ENCODE peak calls at places on chromosomes 2 and 18, in seven cellular contexts. C is astrocyte of the spinal cord, S is HL-60, M is fibroblast of mammary gland, R is IMR-90, O is astrocyte, W is fibroblast of pulmonary artery. A is an unnamed sample.

GRCh38 chr2:219287569-219288265 is 8.6 kb downstream of the DNAJB2 start:
- DNase-seq in M (no peak), C (no peak), O (no peak), W (no peak), R (no peak), S (no peak), A (no peak)

GRCh38 chr2:129877795-129878775 is 101.4 kb upstream of the RAB6C start:
- DNase-seq in R (peak), O (peak), M (peak), C (peak), S (no peak), W (peak), A (peak)

GRCh38 chr2:10057231-10058107 is 14.1 kb downstream of the KLF11 start:
- DNase-seq in S (no peak), M (peak), W (peak), C (peak), O (peak), R (peak), A (peak)

GRCh38 chr18:63137999-63138448 is 181.5 kb downstream of the BCL2 start:
- DNase-seq in C (no peak), W (peak), S (no peak), M (no peak), O (no peak), R (no peak), A (no peak)

GRCh38 chr2:32864337-32864736 is 82.4 kb upstream of the LTBP1 start:
- DNase-seq in M (peak), R (peak), C (peak), S (no peak), O (peak), W (peak), A (peak)

GRCh38 chr2:105689484-105689883 is 55.2 kb upstream of the NCK2 start:
- DNase-seq in W (no peak), M (no peak), R (no peak), C (no peak), S (no peak), O (no peak), A (no peak)

GRCh38 chr2:169767243-169767888 is 31.3 kb upstream of the SSB start:
- DNase-seq in O (peak), W (peak), S (no peak), R (peak), C (peak), M (peak), A (peak)

GRCh38 chr18:79403723-79404566 is 8.2 kb downstream of the NFATC1 start:
- DNase-seq in W (no peak), M (no peak), S (no peak), O (no peak), R (no peak), C (no peak), A (no peak)

GRCh38 chr2:69017876-69018275 is 4.9 kb downstream of the ANTXR1 start:
- DNase-seq in R (peak), S (no peak), C (no peak), M (peak), O (no peak), W (no peak), A (no peak)

GRCh38 chr2:24827321-24828261 is 34.4 kb downstream of the CENPO start:
- DNase-seq in S (peak), O (peak), W (peak), R (peak), C (peak), M (peak), A (peak)

GRCh38 chr2:24822049-24822706 is 29.0 kb downstream of the CENPO start:
- DNase-seq in C (peak), W (no peak), S (no peak), M (no peak), R (no peak), O (no peak), A (no peak)

GRCh38 chr2:24825883-24826800 is 32.9 kb downstream of the CENPO start:
- DNase-seq in M (no peak), O (no peak), R (no peak), C (no peak), S (no peak), W (peak), A (no peak)

GRCh38 chr2:24824071-24824588 is 30.9 kb downstream of the CENPO start:
- DNase-seq in S (no peak), R (no peak), W (no peak), O (no peak), C (no peak), M (no peak), A (no peak)

DNA sequence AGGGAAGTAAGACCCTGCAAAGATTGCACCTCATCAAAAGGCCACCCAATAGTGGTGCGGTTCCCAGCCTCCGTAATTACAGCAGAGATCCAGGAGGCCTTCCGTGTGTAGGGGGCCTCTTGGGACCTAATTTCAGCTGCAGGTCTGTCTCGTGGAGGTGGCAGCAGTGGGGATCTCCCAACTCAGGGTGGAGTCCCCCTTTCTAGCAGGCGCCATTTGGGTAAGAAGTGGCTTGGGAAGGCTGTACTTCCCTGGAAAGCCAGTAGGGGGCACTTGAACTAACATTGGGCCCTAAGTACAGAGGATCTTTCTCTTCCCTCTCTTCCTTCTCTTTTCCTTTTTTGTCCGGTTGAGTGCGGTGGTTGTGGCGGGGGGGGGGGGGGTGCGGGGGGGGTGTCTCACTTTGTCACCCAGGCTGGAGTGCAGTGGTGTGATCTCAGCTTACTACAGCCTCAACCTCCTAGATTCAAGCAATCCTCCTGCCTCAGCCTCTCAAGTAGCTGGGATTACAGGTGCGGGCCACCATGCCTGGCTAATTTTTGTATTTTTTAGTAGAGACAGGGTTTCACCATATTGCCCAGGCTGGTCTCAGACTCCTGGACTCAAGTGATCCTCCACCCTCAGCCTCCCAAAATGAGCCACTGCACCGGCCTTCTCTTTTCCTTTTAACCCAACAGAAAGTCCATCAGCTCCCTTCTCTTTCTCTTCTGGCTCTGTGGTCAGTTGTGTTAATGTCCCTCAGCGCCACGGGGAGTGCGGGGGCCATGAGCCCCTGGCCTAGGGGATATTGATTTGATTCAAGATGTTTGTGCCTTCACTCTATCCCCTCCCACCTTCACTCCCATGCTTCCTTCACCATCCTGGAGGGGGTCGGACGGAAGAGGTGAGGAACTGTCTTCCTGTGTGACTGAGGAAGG is 32.0 kb downstream of the CENPO start:
- DNase-seq in R (no peak), C (no peak), S (peak), W (peak), O (no peak), M (peak), A (no peak)
- H3K4me3 ChIP-seq in R (no peak), C (no peak), S (no peak), W (no peak), O (no peak), M (no peak), A (no peak)

GRCh38 chr18:12422936-12423335 is 15.2 kb downstream of the PRELID3A start:
- DNase-seq in O (no peak), S (no peak), C (no peak), R (no peak), W (no peak), M (no peak), A (no peak)
- TF ChIP-seq CTCF in O (no peak), S (peak), C (peak), R (no peak), W (peak), M (no peak), A (no peak)

GRCh38 chr2:151289972-151290335 is 486 bp upstream of the NMI start:
- DNase-seq in M (peak), W (peak), C (no peak), R (peak), O (no peak), S (peak), A (peak)
- H3K4me3 ChIP-seq in M (peak), W (peak), C (peak), R (peak), O (peak), S (peak), A (peak)

DNA sequence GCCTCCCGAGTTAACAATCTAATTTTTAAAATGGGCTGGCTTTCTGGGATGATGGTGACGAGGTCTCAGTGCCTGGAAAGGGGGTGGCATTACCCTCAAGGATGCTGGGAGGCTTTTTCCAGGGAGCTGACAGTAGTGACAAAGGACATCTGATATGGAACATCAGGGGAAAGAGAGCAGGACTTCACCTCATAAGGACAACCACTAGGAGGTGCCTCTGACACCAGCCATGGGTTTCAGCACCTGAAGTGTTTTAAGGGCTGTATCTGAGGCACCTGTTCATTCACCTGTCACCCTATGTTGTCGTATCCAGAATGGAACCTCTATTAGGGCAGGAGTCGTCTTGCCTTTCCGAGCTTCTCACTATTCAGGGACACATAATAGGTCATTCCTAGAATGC is 10.8 kb downstream of the IL36B start:
- DNase-seq in C (no peak), S (no peak), M (no peak), R (no peak), O (no peak), W (no peak), A (no peak)
- TF ChIP-seq CTCF in C (no peak), S (no peak), M (no peak), R (no peak), O (no peak), W (peak), A (no peak)

GRCh38 chr2:207871506-207871905 is 101.8 kb upstream of the FZD5 start:
- DNase-seq in S (no peak), W (no peak), O (peak), C (peak), M (no peak), R (no peak), A (no peak)

GRCh38 chr2:207871911-207872310 is 102.2 kb upstream of the FZD5 start:
- DNase-seq in W (no peak), S (no peak), C (no peak), R (no peak), M (no peak), O (no peak), A (no peak)

GRCh38 chr2:207868855-207869596 is 99.3 kb upstream of the FZD5 start:
- DNase-seq in M (no peak), S (no peak), W (no peak), O (no peak), R (no peak), C (no peak), A (no peak)

GRCh38 chr2:207870814-207871213 is 101.1 kb upstream of the FZD5 start:
- DNase-seq in S (no peak), M (no peak), C (no peak), O (no peak), W (no peak), R (no peak), A (no peak)

DNA sequence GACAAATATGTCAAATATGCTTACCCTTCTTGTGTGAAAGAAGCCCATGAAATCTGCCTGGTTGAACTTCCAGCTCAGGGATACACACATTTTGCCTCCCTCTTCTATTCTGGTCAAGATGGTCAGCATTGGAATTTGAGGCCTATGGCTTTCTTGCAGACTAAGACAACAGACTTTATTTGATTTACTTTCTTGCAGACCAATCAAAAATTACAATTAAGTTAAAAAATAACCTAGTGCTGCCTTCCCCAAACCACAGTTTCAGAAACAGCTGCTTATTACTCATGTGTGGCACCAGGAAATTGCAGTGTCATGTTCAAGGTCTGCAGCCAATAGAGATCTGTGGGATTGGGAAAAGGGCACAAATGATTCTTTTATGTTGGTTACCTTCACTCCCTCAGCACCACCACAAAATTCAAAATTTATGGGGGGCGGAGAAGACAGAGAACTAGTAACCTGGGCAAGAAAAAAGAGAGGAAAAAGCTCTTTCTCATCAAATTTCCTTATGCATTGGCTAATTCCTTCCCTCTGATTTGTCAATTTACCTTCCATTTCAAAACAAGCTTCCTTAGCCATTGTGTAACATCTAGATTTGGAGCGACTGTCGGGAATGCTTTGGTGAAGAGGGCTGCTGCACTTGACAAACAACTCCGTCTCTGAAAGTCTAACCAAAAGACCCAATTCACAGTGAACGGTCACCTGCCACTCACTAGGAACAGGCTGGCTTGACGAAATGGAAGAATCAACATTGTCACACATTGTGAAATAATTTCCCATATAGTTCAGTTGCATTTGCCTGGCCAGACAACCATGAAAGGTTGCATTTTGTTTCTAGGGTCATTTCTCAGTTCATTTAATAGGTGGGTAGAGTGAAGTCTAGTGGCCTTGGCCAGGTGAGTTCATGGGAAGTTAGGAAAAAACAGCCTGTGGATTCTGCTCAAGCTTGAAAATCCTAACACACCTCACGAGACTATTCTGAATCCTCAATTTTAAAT is 100.4 kb upstream of the FZD5 start:
- DNase-seq in W (peak), O (peak), S (peak), M (peak), C (peak), R (peak), A (peak)
- H3K4me3 ChIP-seq in W (no peak), O (no peak), S (no peak), M (no peak), C (no peak), R (no peak), A (no peak)

GRCh38 chr18:5951515-5952081 is 56.3 kb upstream of the TMEM200C start:
- DNase-seq in R (no peak), W (no peak), M (no peak), C (no peak), S (no peak), O (no peak), A (no peak)
- TF ChIP-seq CTCF in R (no peak), W (no peak), M (no peak), C (no peak), S (no peak), O (no peak), A (no peak)

DNA sequence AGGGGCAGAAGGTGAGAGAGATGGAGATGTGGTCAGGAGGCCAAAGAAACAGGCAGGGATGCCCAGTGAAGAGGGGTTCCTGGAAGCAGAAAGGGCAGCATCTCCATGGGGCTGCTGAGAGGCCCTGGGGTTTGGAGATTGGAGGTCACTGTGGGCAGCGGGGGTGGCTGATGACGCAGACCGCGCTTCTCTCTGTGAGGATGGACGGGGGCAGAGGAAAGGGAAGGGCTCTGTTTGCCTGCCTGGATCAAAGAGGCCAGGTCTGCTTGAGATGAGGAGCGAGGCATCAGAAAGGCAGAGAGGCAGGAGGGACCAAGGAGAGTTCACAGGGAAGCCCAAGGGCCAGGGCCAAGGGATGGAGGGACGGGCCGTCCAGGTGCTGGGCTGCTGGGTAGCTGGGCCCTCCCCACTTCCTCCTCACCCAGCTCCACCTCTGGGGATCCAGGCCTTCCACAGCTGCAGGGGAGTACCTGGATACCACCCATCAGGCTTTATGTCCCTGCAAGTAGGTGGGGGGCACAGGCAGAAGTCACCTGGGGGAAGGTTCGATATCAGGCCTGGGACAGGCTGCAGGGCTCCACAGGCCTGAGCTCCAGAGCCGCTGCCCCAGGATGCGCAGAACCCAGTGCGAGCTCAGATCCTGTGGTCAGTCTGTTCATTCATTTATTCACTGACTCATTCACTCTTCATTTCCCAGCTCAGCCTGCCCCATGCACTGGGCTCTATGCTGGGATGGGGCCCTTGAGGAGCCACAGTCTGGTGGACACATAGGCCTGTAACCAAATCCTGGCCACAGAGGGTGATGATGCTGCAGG is 30.6 kb downstream of the ADRA2B start:
- DNase-seq in S (no peak), O (no peak), M (no peak), W (no peak), R (no peak), C (no peak), A (no peak)
- H3K4me3 ChIP-seq in S (no peak), O (no peak), M (no peak), W (no peak), R (no peak), C (no peak), A (no peak)

GRCh38 chr18:4603955-4604354 is 148.8 kb upstream of the DLGAP1 start:
- DNase-seq in O (no peak), W (no peak), R (no peak), M (no peak), C (no peak), S (no peak), A (no peak)
- TF ChIP-seq CTCF in O (no peak), W (no peak), R (no peak), M (no peak), C (no peak), S (no peak), A (no peak)

A was measured in foreskin fibroblast.